ENCODE peak calls at places on chromosomes 16 and 17, in eight cellular contexts. N is cardiac muscle cell, E is tibial nerve, Q is IMR-90, O is AG04449, H is Kasumi-1, U is NCI-H524, T is NCI-H1092 treated with DMSO at 0.1 percent for 48 hours. B is an unnamed sample.

GRCh38 chr16:81221731-81222130 is 16.8 kb upstream of the BCO1 start:
- DNase-seq in N (no peak), E (no peak), Q (no peak), O (no peak), H (no peak), U (no peak), T (no peak), B (no peak)

GRCh38 chr16:30641378-30641982 is 9.3 kb upstream of the PRR14 start:
- DNase-seq in N (no peak), E (no peak), Q (no peak), O (no peak), H (no peak), U (no peak), T (no peak), B (no peak)

GRCh38 chr16:62253926-62254325 is 217.7 kb upstream of the CDH8 start:
- DNase-seq in N (no peak), E (no peak), Q (no peak), O (no peak), H (no peak), U (no peak), T (no peak), B (no peak)

GRCh38 chr17:60729854-60730253 is 52.2 kb downstream of the BCAS3 start:
- DNase-seq in N (no peak), E (no peak), Q (peak; percentile 4), O (no peak), H (no peak), U (no peak), T (no peak), B (no peak)

GRCh38 chr16:84740596-84741071 is 40.8 kb downstream of the USP10 start:
- DNase-seq in N (no peak), E (no peak), Q (no peak), O (no peak), H (no peak), U (peak; percentile 44), T (peak; percentile 24), B (no peak)

GRCh38 chr17:76139801-76140660 is 1.0 kb downstream of the FOXJ1 start:
- DNase-seq in N (no peak), E (no peak), Q (no peak), O (no peak), H (no peak), U (peak; percentile 28), T (no peak), B (peak; percentile 66)

GRCh38 chr17:74276051-74276476 is 2.0 kb downstream of the DNAI2 start:
- DNase-seq in N (no peak), E (peak; percentile 48), Q (no peak), O (no peak), H (no peak), U (no peak), T (no peak), B (no peak)

GRCh38 chr17:2084129-2084765 is 29.3 kb downstream of the HIC1 start:
- DNase-seq in N (no peak), E (peak; percentile 72), Q (peak; percentile 53), O (no peak), H (no peak), U (no peak), T (no peak), B (no peak)

GRCh38 chr16:6377956-6378355 is 954.7 kb upstream of the RBFOX1 start:
- DNase-seq in N (no peak), E (no peak), Q (no peak), O (no peak), H (no peak), U (no peak), T (no peak), B (peak; percentile 96)

GRCh38 chr16:55184619-55185018 is 139.4 kb upstream of the IRX6 start:
- DNase-seq in N (no peak), E (no peak), Q (no peak), O (no peak), H (no peak), U (no peak), T (no peak), B (no peak)

B was measured in NCI-H82.